ENCODE peak calls at places on chromosomes 11 and 22, in six cellular contexts. One of them, this sample, is unnamed.

GRCh38 chr22:31291716-31292644 is at the start of gene PIK3IP1:
- DNase-seq in left ventricle myocardium inferior: peak
- DNase-seq in activated CD8-positive, alpha-beta memory T cell treated with anti-CD3 and anti-CD28 coated beads for 24 hours: peak
- DNase-seq in activated naive CD4-positive, alpha-beta T cell treated with anti-CD3 and anti-CD28 coated beads, Interleukin-2, amount 50 U/mL, for 16 hours: peak
- DNase-seq in skeletal muscle cell: peak
- DNase-seq in DMS79: peak
- DNase-seq in this sample: peak

GRCh38 chr11:116427337-116427902 is 345.4 kb downstream of the BUD13 start:
- DNase-seq in activated CD8-positive, alpha-beta memory T cell treated with anti-CD3 and anti-CD28 coated beads for 24 hours: no peak
- DNase-seq in DMS79: peak
- DNase-seq in activated naive CD4-positive, alpha-beta T cell treated with anti-CD3 and anti-CD28 coated beads, Interleukin-2, amount 50 U/mL, for 16 hours: no peak
- DNase-seq in skeletal muscle cell: no peak
- DNase-seq in left ventricle myocardium inferior: no peak
- DNase-seq in this sample: no peak

GRCh38 chr11:15905334-15905733 is 451.0 kb downstream of the SOX6 start:
- DNase-seq in DMS79: no peak
- DNase-seq in left ventricle myocardium inferior: no peak
- DNase-seq in skeletal muscle cell: no peak
- DNase-seq in activated CD8-positive, alpha-beta memory T cell treated with anti-CD3 and anti-CD28 coated beads for 24 hours: no peak
- DNase-seq in activated naive CD4-positive, alpha-beta T cell treated with anti-CD3 and anti-CD28 coated beads, Interleukin-2, amount 50 U/mL, for 16 hours: no peak
- DNase-seq in this sample: no peak

GRCh38 chr22:40324468-40325305 is 21.6 kb upstream of the ADSL start:
- DNase-seq in DMS79: no peak
- DNase-seq in left ventricle myocardium inferior: no peak
- DNase-seq in skeletal muscle cell: no peak
- DNase-seq in activated naive CD4-positive, alpha-beta T cell treated with anti-CD3 and anti-CD28 coated beads, Interleukin-2, amount 50 U/mL, for 16 hours: peak
- DNase-seq in activated CD8-positive, alpha-beta memory T cell treated with anti-CD3 and anti-CD28 coated beads for 24 hours: peak
- DNase-seq in this sample: no peak

GRCh38 chr11:115760528-115760837 is 256.3 kb upstream of the CADM1 start:
- DNase-seq in skeletal muscle cell: no peak
- DNase-seq in left ventricle myocardium inferior: no peak
- DNase-seq in activated naive CD4-positive, alpha-beta T cell treated with anti-CD3 and anti-CD28 coated beads, Interleukin-2, amount 50 U/mL, for 16 hours: no peak
- DNase-seq in activated CD8-positive, alpha-beta memory T cell treated with anti-CD3 and anti-CD28 coated beads for 24 hours: no peak
- DNase-seq in DMS79: no peak
- DNase-seq in this sample: no peak

GRCh38 chr22:25645266-25645665 is 80.8 kb downstream of the GRK3 start:
- DNase-seq in activated CD8-positive, alpha-beta memory T cell treated with anti-CD3 and anti-CD28 coated beads for 24 hours: no peak
- DNase-seq in skeletal muscle cell: no peak
- DNase-seq in DMS79: no peak
- DNase-seq in left ventricle myocardium inferior: no peak
- DNase-seq in activated naive CD4-positive, alpha-beta T cell treated with anti-CD3 and anti-CD28 coated beads, Interleukin-2, amount 50 U/mL, for 16 hours: no peak
- DNase-seq in this sample: no peak

GRCh38 chr11:118264568-118265470 is 722 bp upstream of the MPZL2 start:
- DNase-seq in left ventricle myocardium inferior: no peak
- DNase-seq in activated CD8-positive, alpha-beta memory T cell treated with anti-CD3 and anti-CD28 coated beads for 24 hours: no peak
- DNase-seq in activated naive CD4-positive, alpha-beta T cell treated with anti-CD3 and anti-CD28 coated beads, Interleukin-2, amount 50 U/mL, for 16 hours: no peak
- DNase-seq in skeletal muscle cell: no peak
- DNase-seq in DMS79: no peak
- DNase-seq in this sample: no peak

GRCh38 chr11:2088746-2089535 is 50.2 kb downstream of the IGF2 start:
- DNase-seq in DMS79: no peak
- DNase-seq in skeletal muscle cell: no peak
- DNase-seq in activated CD8-positive, alpha-beta memory T cell treated with anti-CD3 and anti-CD28 coated beads for 24 hours: no peak
- DNase-seq in left ventricle myocardium inferior: no peak
- DNase-seq in activated naive CD4-positive, alpha-beta T cell treated with anti-CD3 and anti-CD28 coated beads, Interleukin-2, amount 50 U/mL, for 16 hours: no peak
- DNase-seq in this sample: no peak

GRCh38 chr11:74465291-74465708 is 2.0 kb downstream of the KCNE3 start:
- DNase-seq in activated CD8-positive, alpha-beta memory T cell treated with anti-CD3 and anti-CD28 coated beads for 24 hours: no peak
- DNase-seq in skeletal muscle cell: no peak
- DNase-seq in left ventricle myocardium inferior: no peak
- DNase-seq in activated naive CD4-positive, alpha-beta T cell treated with anti-CD3 and anti-CD28 coated beads, Interleukin-2, amount 50 U/mL, for 16 hours: no peak
- DNase-seq in DMS79: no peak
- DNase-seq in this sample: no peak

GRCh38 chr22:30875481-30876215 is 92.9 kb downstream of the MORC2 start:
- DNase-seq in activated naive CD4-positive, alpha-beta T cell treated with anti-CD3 and anti-CD28 coated beads, Interleukin-2, amount 50 U/mL, for 16 hours: no peak
- DNase-seq in DMS79: no peak
- DNase-seq in skeletal muscle cell: no peak
- DNase-seq in left ventricle myocardium inferior: peak
- DNase-seq in activated CD8-positive, alpha-beta memory T cell treated with anti-CD3 and anti-CD28 coated beads for 24 hours: no peak
- DNase-seq in this sample: peak

GRCh38 chr22:49209452-49210195 is 618.0 kb downstream of the BRD1 start:
- DNase-seq in skeletal muscle cell: no peak
- DNase-seq in left ventricle myocardium inferior: peak
- DNase-seq in DMS79: peak
- DNase-seq in activated CD8-positive, alpha-beta memory T cell treated with anti-CD3 and anti-CD28 coated beads for 24 hours: peak
- DNase-seq in activated naive CD4-positive, alpha-beta T cell treated with anti-CD3 and anti-CD28 coated beads, Interleukin-2, amount 50 U/mL, for 16 hours: no peak
- DNase-seq in this sample: peak

GRCh38 chr11:86785576-86785975 is 14.8 kb upstream of the PRSS23 start:
- DNase-seq in activated CD8-positive, alpha-beta memory T cell treated with anti-CD3 and anti-CD28 coated beads for 24 hours: no peak
- DNase-seq in left ventricle myocardium inferior: no peak
- DNase-seq in activated naive CD4-positive, alpha-beta T cell treated with anti-CD3 and anti-CD28 coated beads, Interleukin-2, amount 50 U/mL, for 16 hours: no peak
- DNase-seq in skeletal muscle cell: no peak
- DNase-seq in DMS79: no peak
- DNase-seq in this sample: no peak

GRCh38 chr11:86917577-86917976 is 37.6 kb downstream of the FZD4 start:
- DNase-seq in skeletal muscle cell: no peak
- DNase-seq in activated CD8-positive, alpha-beta memory T cell treated with anti-CD3 and anti-CD28 coated beads for 24 hours: no peak
- DNase-seq in DMS79: no peak
- DNase-seq in left ventricle myocardium inferior: no peak
- DNase-seq in activated naive CD4-positive, alpha-beta T cell treated with anti-CD3 and anti-CD28 coated beads, Interleukin-2, amount 50 U/mL, for 16 hours: no peak
- DNase-seq in this sample: no peak

GRCh38 chr11:2808850-2809847 is 76.4 kb downstream of the CDKN1C start:
- DNase-seq in activated CD8-positive, alpha-beta memory T cell treated with anti-CD3 and anti-CD28 coated beads for 24 hours: no peak
- DNase-seq in left ventricle myocardium inferior: peak
- DNase-seq in DMS79: no peak
- DNase-seq in skeletal muscle cell: no peak
- DNase-seq in activated naive CD4-positive, alpha-beta T cell treated with anti-CD3 and anti-CD28 coated beads, Interleukin-2, amount 50 U/mL, for 16 hours: peak
- DNase-seq in this sample: no peak

GRCh38 chr11:92152245-92152644 is 72.4 kb upstream of the FAT3 start:
- DNase-seq in DMS79: no peak
- DNase-seq in skeletal muscle cell: no peak
- DNase-seq in activated CD8-positive, alpha-beta memory T cell treated with anti-CD3 and anti-CD28 coated beads for 24 hours: no peak
- DNase-seq in left ventricle myocardium inferior: no peak
- DNase-seq in activated naive CD4-positive, alpha-beta T cell treated with anti-CD3 and anti-CD28 coated beads, Interleukin-2, amount 50 U/mL, for 16 hours: no peak
- DNase-seq in this sample: peak

GRCh38 chr11:80281194-80281593 is 840.4 kb upstream of the TENM4 start:
- DNase-seq in DMS79: no peak
- DNase-seq in skeletal muscle cell: no peak
- DNase-seq in activated naive CD4-positive, alpha-beta T cell treated with anti-CD3 and anti-CD28 coated beads, Interleukin-2, amount 50 U/mL, for 16 hours: no peak
- DNase-seq in activated CD8-positive, alpha-beta memory T cell treated with anti-CD3 and anti-CD28 coated beads for 24 hours: no peak
- DNase-seq in left ventricle myocardium inferior: no peak
- DNase-seq in this sample: no peak

GRCh38 chr11:58576792-58577440 is 1.3 kb upstream of the LPXN start:
- DNase-seq in left ventricle myocardium inferior: no peak
- DNase-seq in activated naive CD4-positive, alpha-beta T cell treated with anti-CD3 and anti-CD28 coated beads, Interleukin-2, amount 50 U/mL, for 16 hours: no peak
- DNase-seq in activated CD8-positive, alpha-beta memory T cell treated with anti-CD3 and anti-CD28 coated beads for 24 hours: no peak
- DNase-seq in skeletal muscle cell: no peak
- DNase-seq in DMS79: no peak
- DNase-seq in this sample: peak

GRCh38 chr22:28139993-28140392 is 220.9 kb upstream of the PITPNB start:
- DNase-seq in activated naive CD4-positive, alpha-beta T cell treated with anti-CD3 and anti-CD28 coated beads, Interleukin-2, amount 50 U/mL, for 16 hours: no peak
- DNase-seq in left ventricle myocardium inferior: no peak
- DNase-seq in DMS79: no peak
- DNase-seq in skeletal muscle cell: peak
- DNase-seq in activated CD8-positive, alpha-beta memory T cell treated with anti-CD3 and anti-CD28 coated beads for 24 hours: no peak
- DNase-seq in this sample: no peak

GRCh38 chr11:765802-766091 is 11.5 kb downstream of the GATD1 start:
- DNase-seq in left ventricle myocardium inferior: no peak
- DNase-seq in DMS79: no peak
- DNase-seq in skeletal muscle cell: no peak
- DNase-seq in activated CD8-positive, alpha-beta memory T cell treated with anti-CD3 and anti-CD28 coated beads for 24 hours: no peak
- DNase-seq in activated naive CD4-positive, alpha-beta T cell treated with anti-CD3 and anti-CD28 coated beads, Interleukin-2, amount 50 U/mL, for 16 hours: no peak
- DNase-seq in this sample: no peak

GRCh38 chr11:66081505-66081904 is 11.4 kb downstream of the PACS1 start:
- DNase-seq in activated naive CD4-positive, alpha-beta T cell treated with anti-CD3 and anti-CD28 coated beads, Interleukin-2, amount 50 U/mL, for 16 hours: peak
- DNase-seq in activated CD8-positive, alpha-beta memory T cell treated with anti-CD3 and anti-CD28 coated beads for 24 hours: peak
- DNase-seq in left ventricle myocardium inferior: peak
- DNase-seq in DMS79: peak
- DNase-seq in skeletal muscle cell: no peak
- DNase-seq in this sample: peak

GRCh38 chr11:117828641-117829368 is 4.3 kb upstream of the FXYD2 start:
- DNase-seq in activated naive CD4-positive, alpha-beta T cell treated with anti-CD3 and anti-CD28 coated beads, Interleukin-2, amount 50 U/mL, for 16 hours: peak
- DNase-seq in activated CD8-positive, alpha-beta memory T cell treated with anti-CD3 and anti-CD28 coated beads for 24 hours: peak
- DNase-seq in DMS79: no peak
- DNase-seq in skeletal muscle cell: peak
- DNase-seq in left ventricle myocardium inferior: peak
- DNase-seq in this sample: no peak

GRCh38 chr11:109605006-109605405 is 183.0 kb downstream of the C11orf87 start:
- DNase-seq in DMS79: peak
- DNase-seq in skeletal muscle cell: no peak
- DNase-seq in activated naive CD4-positive, alpha-beta T cell treated with anti-CD3 and anti-CD28 coated beads, Interleukin-2, amount 50 U/mL, for 16 hours: no peak
- DNase-seq in activated CD8-positive, alpha-beta memory T cell treated with anti-CD3 and anti-CD28 coated beads for 24 hours: no peak
- DNase-seq in left ventricle myocardium inferior: no peak
- DNase-seq in this sample: no peak